ENCODE peak calls at places on chromosomes 7 and 10, in five cellular contexts. Z is Peyer's patch, G is erythroblast, E is adrenal gland, K is sigmoid colon. X is an unnamed sample.

GRCh38 chr10:113179270-113179669 is 229.2 kb downstream of the TCF7L2 start:
- DNase-seq in Z (no peak), G (no peak), E (no peak), K (no peak), X (no peak)

GRCh38 chr7:106346678-106347217 is 62.0 kb upstream of the NAMPT start:
- DNase-seq in Z (no peak), G (peak; percentile 9), E (no peak), K (no peak), X (peak; percentile 97)

GRCh38 chr7:143512488-143513340 is 35.0 kb downstream of the TAS2R41 start:
- DNase-seq in Z (no peak), G (no peak), E (no peak), K (no peak), X (no peak)

GRCh38 chr10:44993922-44994751 is 6.6 kb upstream of the ZNF22 start:
- DNase-seq in Z (no peak), G (no peak), E (no peak), K (peak; percentile 54), X (peak; percentile 78)

GRCh38 chr7:12281026-12281425 is 69.9 kb downstream of the TMEM106B start:
- DNase-seq in Z (no peak), G (no peak), E (no peak), K (no peak), X (peak; percentile 5)

GRCh38 chr7:21805793-21806192 is 139.9 kb downstream of the CDCA7L start:
- DNase-seq in Z (no peak), G (no peak), E (no peak), K (no peak), X (no peak)

GRCh38 chr7:28729276-28729675 is 228.9 kb downstream of the TRIL start:
- DNase-seq in Z (no peak), G (no peak), E (no peak), K (no peak), X (no peak)

GRCh38 chr10:102040305-102040704 is 15.7 kb downstream of the ARMH3 start:
- DNase-seq in Z (no peak), G (no peak), E (no peak), K (no peak), X (peak; percentile 25)

GRCh38 chr10:13765641-13766341 is 179.0 kb downstream of the PRPF18 start:
- DNase-seq in Z (no peak), G (no peak), E (no peak), K (no peak), X (no peak)

GRCh38 chr7:107661865-107662379 is 1.3 kb downstream of the SLC26A4 start:
- DNase-seq in Z (no peak), G (no peak), E (no peak), K (no peak), X (no peak)

GRCh38 chr10:80487791-80488538 is 33.9 kb downstream of the TSPAN14 start:
- DNase-seq in Z (peak; percentile 81), G (peak; percentile 60), E (no peak), K (no peak), X (no peak)

GRCh38 chr10:48309711-48310226 is 3.3 kb downstream of the MAPK8 start:
- DNase-seq in Z (no peak), G (peak; percentile 24), E (no peak), K (no peak), X (peak; percentile 64)

GRCh38 chr7:30465342-30466170 is 13.0 kb downstream of the NOD1 start:
- DNase-seq in Z (peak; percentile 31), G (no peak), E (no peak), K (peak; percentile 68), X (peak; percentile 48)

GRCh38 chr10:119546009-119546408 is 3.5 kb upstream of the RGS10 start:
- DNase-seq in Z (no peak), G (no peak), E (no peak), K (no peak), X (peak; percentile 27)

GRCh38 chr10:25651534-25651933 is 282.5 kb upstream of the MYO3A start:
- DNase-seq in Z (no peak), G (no peak), E (no peak), K (no peak), X (no peak)

GRCh38 chr7:44046321-44047061 is 2.0 kb downstream of the DBNL start:
- DNase-seq in Z (peak; percentile 82), G (no peak), E (no peak), K (peak; percentile 55), X (no peak)

GRCh38 chr10:20871970-20872369 is 25.1 kb downstream of the NEBL start:
- DNase-seq in Z (no peak), G (no peak), E (no peak), K (no peak), X (no peak)

GRCh38 chr10:122113161-122113944 is 124.4 kb downstream of the TACC2 start:
- DNase-seq in Z (peak; percentile 80), G (peak; percentile 16), E (peak; percentile 86), K (peak; percentile 95), X (peak; percentile 68)

GRCh38 chr7:158827411-158828342 is 1.6 kb downstream of the ESYT2 start:
- DNase-seq in Z (no peak), G (peak; percentile 67), E (no peak), K (no peak), X (peak; percentile 40)

GRCh38 chr7:99255463-99255862 is 17.2 kb upstream of the MYH16 start:
- DNase-seq in Z (no peak), G (no peak), E (no peak), K (no peak), X (no peak)

GRCh38 chr7:115014794-115015193 is 92.9 kb downstream of the MDFIC start:
- DNase-seq in Z (no peak), G (no peak), E (no peak), K (no peak), X (no peak)

GRCh38 chr7:50504646-50505546 is 54.7 kb upstream of the FIGNL1 start:
- DNase-seq in Z (no peak), G (no peak), E (no peak), K (no peak), X (no peak)

GRCh38 chr10:4294271-4294670 is 509.3 kb upstream of the KLF6 start:
- DNase-seq in Z (no peak), G (no peak), E (no peak), K (no peak), X (no peak)

GRCh38 chr10:91287276-91287675 is 66.8 kb downstream of the PCGF5 start:
- DNase-seq in Z (no peak), G (no peak), E (no peak), K (no peak), X (no peak)

GRCh38 chr10:13038346-13038745 is 36.8 kb upstream of the CCDC3 start:
- DNase-seq in Z (no peak), G (no peak), E (no peak), K (no peak), X (no peak)

GRCh38 chr10:10209152-10209551 is 808.5 kb upstream of the CELF2 start:
- DNase-seq in Z (peak; percentile 45), G (no peak), E (peak; percentile 61), K (peak; percentile 64), X (peak; percentile 59)

GRCh38 chr7:50994753-50995319 is 212.1 kb upstream of the GRB10 start:
- DNase-seq in Z (no peak), G (no peak), E (no peak), K (no peak), X (no peak)

DNA sequence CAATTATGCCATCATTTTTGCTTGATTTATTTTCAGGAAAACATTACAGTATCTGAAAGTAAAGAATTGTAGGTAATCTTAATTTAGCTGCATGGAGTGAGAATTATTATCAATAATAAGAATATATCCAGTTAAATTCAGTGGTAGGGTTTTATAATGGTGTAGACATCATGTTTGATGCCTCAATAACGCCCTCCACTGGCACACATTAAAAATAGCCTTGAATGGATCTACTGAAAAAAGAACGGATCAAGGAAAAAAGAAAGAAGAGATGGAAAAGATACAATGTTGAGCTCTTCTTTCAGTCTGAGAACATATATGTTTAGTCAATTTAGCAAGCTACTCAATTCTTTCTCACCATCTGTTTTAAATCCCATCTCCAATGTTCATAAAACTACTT is 319.2 kb downstream of the CDC14C start:
- DNase-seq in Z (no peak), G (peak; percentile 11), E (no peak), K (no peak), X (no peak)
- TF ChIP-seq POLR2A in Z (no peak), G (no peak), E (no peak), K (no peak), X (no peak)

GRCh38 chr7:2558620-2559282 is at the start of gene IQCE:
- DNase-seq in Z (peak; percentile 96), G (peak; percentile 93), E (peak; percentile 95), K (peak; percentile 97), X (peak; percentile 84)
- TF ChIP-seq POLR2A in Z (peak; percentile 18), G (peak; percentile 31), E (peak; percentile 37), K (no peak), X (no peak)

GRCh38 chr7:129143724-129144094 is 798 bp upstream of the TSPAN33 start:
- DNase-seq in Z (no peak), G (no peak), E (no peak), K (no peak), X (no peak)

GRCh38 chr7:129144095-129144833 is at the start of gene TSPAN33:
- DNase-seq in Z (peak; percentile 91), G (peak; percentile 56), E (peak; percentile 77), K (peak; percentile 88), X (peak; percentile 55)

GRCh38 chr7:129144834-129145668 is 544 bp downstream of the TSPAN33 start:
- DNase-seq in Z (peak; percentile 58), G (no peak), E (no peak), K (no peak), X (no peak)

GRCh38 chr7:129147723-129148122 is 3.2 kb downstream of the TSPAN33 start:
- DNase-seq in Z (no peak), G (no peak), E (no peak), K (no peak), X (no peak)

DNA sequence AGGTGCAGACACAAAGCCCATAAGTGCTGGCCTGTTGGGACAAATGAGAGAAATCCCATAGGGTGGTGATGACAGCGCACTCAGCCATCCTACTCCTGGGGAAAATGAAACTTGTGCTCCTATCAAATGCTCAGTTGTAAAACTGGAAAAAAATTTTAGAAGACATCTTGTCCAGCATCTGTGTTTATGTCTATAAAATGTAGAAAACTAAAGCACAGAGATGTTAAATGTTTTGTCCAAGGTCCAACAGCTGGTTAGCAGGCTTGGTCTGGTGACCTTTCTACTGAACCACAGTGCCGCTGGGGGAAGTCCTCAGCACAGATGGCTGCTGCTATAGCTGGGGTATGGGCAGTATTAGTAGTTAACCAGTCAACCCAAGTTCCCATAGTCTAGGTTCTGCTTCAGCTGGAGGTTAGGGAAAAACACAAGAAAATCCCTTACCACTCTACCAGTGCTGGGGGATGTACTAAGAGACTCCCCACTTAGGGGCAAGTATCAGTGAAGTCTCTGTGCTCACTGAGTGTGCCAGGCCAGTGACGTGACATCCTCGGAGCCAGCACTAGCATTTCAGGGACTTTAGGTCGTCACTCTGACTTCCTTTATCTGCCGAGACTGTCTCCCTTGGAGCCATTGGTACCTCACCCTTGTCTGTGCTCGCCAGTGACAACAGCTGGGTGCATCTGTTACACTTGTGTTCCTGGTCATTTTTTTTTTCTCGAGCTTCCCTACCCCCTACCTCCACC is 1.9 kb downstream of the TSPAN33 start:
- DNase-seq in Z (peak; percentile 61), G (no peak), E (no peak), K (no peak), X (no peak)
- TF ChIP-seq POLR2A in Z (no peak), G (no peak), E (no peak), K (no peak), X (no peak)

DNA sequence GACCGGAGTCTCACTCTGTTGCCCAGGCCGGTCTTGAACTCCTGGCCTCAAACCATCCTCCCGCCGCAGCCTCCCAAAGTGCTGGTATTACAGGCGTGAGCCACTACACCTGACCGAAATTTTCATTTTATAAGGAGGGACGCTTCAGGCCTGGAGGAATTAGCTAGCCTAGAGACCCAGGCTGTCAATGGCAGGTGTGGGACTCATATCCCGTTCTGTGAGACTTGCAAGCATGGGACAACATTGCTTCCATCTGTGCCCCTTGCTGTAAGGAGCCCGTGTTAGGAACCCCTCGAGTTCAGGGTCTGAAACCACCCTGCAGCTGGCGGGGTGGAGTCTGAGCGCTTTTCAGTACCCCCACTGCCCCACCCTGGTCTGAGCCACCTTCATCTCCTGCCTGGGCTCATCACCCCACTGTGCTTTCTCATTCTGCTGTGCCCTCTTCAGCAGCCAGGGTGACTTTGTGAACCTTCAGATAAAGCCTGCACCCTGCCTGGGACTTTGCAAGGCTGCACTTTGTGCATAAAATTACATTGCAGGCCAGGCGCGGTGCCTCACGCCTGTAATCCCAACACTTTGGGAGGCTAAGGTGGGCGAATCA is 1.3 kb upstream of the DAGLB start:
- DNase-seq in Z (peak; percentile 53), G (peak; percentile 57), E (peak; percentile 29), K (no peak), X (no peak)
- TF ChIP-seq POLR2A in Z (no peak), G (no peak), E (no peak), K (no peak), X (no peak)